ENCODE peak calls at places on chromosomes 3 and 15, in nine cellular contexts. P is transverse colon, M is stomach, U is HL-60, O is spleen, A is Panc1, N is sigmoid colon, K is GM23338, C is K562. W is an unnamed sample.

GRCh38 chr3:23479615-23480323 is 276.6 kb downstream of the UBE2E2 start:
- DNase-seq in P (no peak), M (no peak), U (no peak), O (no peak), A (no peak), N (no peak), K (no peak), C (no peak), W (no peak)

GRCh38 chr3:138078901-138079344 is 36.5 kb downstream of the DZIP1L start:
- DNase-seq in P (no peak), M (no peak), U (no peak), O (no peak), A (no peak), N (no peak), K (no peak), C (no peak), W (no peak)

GRCh38 chr15:67571643-67572415 is 29.3 kb downstream of the MAP2K5 start:
- DNase-seq in P (peak; percentile 55), M (no peak), U (no peak), O (no peak), A (no peak), N (no peak), K (no peak), C (no peak), W (no peak)

GRCh38 chr15:41495736-41496599 is 2.3 kb downstream of the ITPKA start:
- DNase-seq in P (peak; percentile 82), M (peak; percentile 89), U (no peak), O (no peak), A (no peak), N (no peak), K (peak; percentile 82), C (peak; percentile 88), W (no peak)

GRCh38 chr3:112568642-112569041 is 6.8 kb downstream of the SLC35A5 start:
- DNase-seq in P (no peak), M (no peak), U (no peak), O (no peak), A (peak; percentile 25), N (no peak), K (no peak), C (no peak), W (no peak)

GRCh38 chr3:155112661-155113389 is 32.7 kb downstream of the MME start:
- DNase-seq in P (no peak), M (no peak), U (no peak), O (no peak), A (no peak), N (no peak), K (no peak), C (no peak), W (no peak)

GRCh38 chr3:38711321-38711720 is 61.8 kb upstream of the SCN5A start:
- DNase-seq in P (no peak), M (no peak), U (no peak), O (no peak), A (no peak), N (no peak), K (no peak), C (no peak), W (no peak)

GRCh38 chr3:24963762-24964625 is 464.1 kb upstream of the RARB start:
- DNase-seq in P (no peak), M (no peak), U (no peak), O (no peak), A (peak; percentile 0), N (no peak), K (peak; percentile 74), C (no peak), W (no peak)

GRCh38 chr15:70964686-70965085 is 72.1 kb downstream of the LRRC49 start:
- DNase-seq in P (no peak), M (no peak), U (no peak), O (no peak), A (no peak), N (no peak), K (no peak), C (no peak), W (no peak)

GRCh38 chr3:28726840-28727239 is 378.2 kb upstream of the AZI2 start:
- DNase-seq in P (peak; percentile 41), M (peak; percentile 54), U (peak; percentile 19), O (no peak), A (no peak), N (no peak), K (peak; percentile 85), C (peak; percentile 7), W (no peak)

GRCh38 chr3:119315600-119316312 is 21.6 kb downstream of the ARHGAP31 start:
- DNase-seq in P (no peak), M (no peak), U (no peak), O (no peak), A (no peak), N (no peak), K (no peak), C (no peak), W (no peak)

DNA sequence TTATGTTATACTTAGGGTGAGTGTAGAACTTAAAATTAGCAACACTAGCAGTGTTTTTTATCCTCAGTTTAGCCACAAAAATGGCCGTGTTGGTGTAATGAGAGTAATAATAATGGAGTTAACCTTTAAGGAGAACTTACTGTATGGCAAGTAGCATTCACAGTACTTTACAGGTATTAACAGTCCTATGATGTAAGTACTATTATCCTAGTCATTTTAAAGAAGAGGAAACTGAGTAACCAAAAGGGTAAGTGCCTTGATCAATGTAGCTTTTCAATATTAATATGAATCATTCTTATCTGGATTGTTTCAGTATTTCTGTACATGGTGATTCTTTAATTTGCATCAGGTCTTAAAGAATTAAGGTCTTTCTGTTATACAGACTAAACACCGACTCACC is 170.3 kb downstream of the CD47 start:
- DNase-seq in P (no peak), M (no peak), U (no peak), O (no peak), A (no peak), N (no peak), K (no peak), C (no peak), W (no peak)
- TF ChIP-seq CTCF in P (no peak), M (no peak), U (no peak), O (no peak), A (no peak), N (no peak), K (no peak), C (no peak), W (no peak)

GRCh38 chr3:101310580-101311375 is 9.6 kb downstream of the IMPG2 start:
- DNase-seq in P (no peak), M (no peak), U (no peak), O (no peak), A (no peak), N (peak; percentile 59), K (no peak), C (no peak), W (no peak)
- TF ChIP-seq POLR2AphosphoS5 in P (peak; percentile 6), M (no peak), U (no peak), O (no peak), A (no peak), N (peak; percentile 72), K (no peak), C (no peak), W (no peak)

GRCh38 chr3:157498374-157498773 is 4.8 kb downstream of the VEPH1 start:
- DNase-seq in P (no peak), M (no peak), U (no peak), O (no peak), A (no peak), N (no peak), K (no peak), C (no peak), W (no peak)

GRCh38 chr3:157491136-157491535 is 12.1 kb downstream of the VEPH1 start:
- DNase-seq in P (no peak), M (no peak), U (no peak), O (no peak), A (no peak), N (no peak), K (no peak), C (no peak), W (no peak)

GRCh38 chr3:157495846-157496245 is 7.4 kb downstream of the VEPH1 start:
- DNase-seq in P (no peak), M (no peak), U (no peak), O (no peak), A (no peak), N (no peak), K (no peak), C (no peak), W (no peak)

GRCh38 chr3:157494581-157495281 is 8.5 kb downstream of the VEPH1 start:
- DNase-seq in P (no peak), M (no peak), U (no peak), O (no peak), A (no peak), N (no peak), K (no peak), C (no peak), W (no peak)

DNA sequence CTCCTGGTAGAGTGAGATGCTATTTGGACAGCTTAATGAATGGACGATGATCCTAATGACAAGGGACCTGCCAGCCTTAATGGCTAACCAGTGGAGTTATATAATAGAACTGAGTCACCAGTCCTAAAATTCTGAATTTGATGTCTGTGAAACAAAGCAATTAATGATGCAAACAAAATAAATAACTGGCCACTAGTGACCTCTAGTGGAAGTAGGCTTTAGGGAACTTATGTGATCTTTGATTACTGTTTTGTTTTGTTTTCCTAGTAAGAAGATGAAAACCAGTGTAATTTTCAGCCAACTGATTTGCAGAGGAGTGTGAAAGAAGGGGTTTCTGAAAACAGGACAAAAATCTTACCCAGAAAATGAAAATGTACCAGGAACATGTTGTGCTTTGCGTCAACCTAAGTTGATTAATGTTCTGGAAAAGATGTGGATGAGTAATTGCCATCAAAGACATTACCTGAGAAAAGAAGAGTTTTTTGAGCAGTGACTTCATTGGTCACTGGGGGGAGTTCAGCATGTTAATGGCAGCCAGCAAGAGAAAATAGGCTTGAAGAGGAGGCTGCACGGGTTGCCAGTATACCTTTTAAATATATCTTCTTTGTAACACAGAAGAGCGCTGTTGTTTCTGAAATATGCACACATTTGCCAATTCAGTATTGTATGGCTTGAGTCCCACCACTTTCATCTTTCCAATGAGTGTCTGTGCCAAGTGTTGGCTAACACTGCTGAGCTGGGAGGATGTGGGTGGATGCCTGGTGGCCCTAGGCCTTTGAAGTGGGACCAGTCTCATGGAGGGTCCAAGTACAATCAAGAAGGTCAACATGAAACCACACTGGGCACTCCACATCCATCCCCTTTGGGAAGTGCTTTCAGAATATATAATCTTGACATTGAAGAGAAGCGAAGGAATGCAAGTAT is 9.3 kb downstream of the VEPH1 start:
- DNase-seq in P (no peak), M (no peak), U (no peak), O (no peak), A (peak; percentile 35), N (no peak), K (peak; percentile 69), C (peak; percentile 16), W (no peak)
- TF ChIP-seq CTCF in P (peak; percentile 41), M (peak; percentile 43), U (peak; percentile 52), O (peak; percentile 47), A (peak; percentile 72), N (peak; percentile 53), K (peak; percentile 61), C (peak; percentile 53), W (peak; percentile 45)

DNA sequence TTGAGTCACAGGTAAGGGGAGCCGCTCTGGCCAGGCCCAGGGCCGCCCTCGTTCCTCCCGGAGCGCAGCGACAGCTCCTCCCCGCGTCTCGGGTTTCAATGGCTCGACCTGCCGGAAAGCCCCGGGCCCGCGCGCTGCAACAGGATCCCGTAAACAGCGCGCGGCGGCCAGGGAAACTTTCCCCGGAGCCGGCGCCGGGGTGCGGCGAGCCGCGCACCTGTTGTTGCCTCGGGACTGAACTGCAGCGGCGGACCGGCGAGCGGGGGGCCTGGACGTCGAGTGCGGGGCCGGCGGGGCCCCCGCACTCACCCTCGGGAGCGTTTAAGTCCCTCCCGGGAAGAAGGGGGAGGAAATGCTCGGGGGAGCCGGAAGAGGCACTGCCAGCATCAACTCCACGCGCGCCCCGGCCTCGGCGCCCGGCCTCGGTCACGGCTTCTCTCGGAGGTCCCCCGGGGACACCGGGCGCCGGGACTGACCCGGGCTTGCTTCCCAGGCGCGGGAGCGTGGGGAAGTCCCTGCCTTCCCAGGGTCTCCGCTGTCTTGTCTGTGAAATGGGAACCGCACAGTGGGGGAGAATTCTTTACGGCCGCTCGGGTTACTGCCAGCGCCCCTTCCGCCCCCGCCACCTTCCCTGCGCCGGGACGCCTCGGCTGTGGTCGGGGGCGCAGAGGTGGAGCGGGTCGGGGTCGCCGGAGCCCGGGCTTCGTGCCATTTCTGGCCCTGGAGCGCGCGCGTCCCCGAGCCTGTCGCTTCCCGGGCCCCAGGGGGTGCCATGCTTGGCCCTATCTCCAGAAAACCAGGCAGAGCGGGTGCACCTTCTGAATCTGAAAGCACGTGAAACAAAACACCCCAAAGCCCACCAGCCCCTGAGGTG is 7.4 kb upstream of the PGPEP1L start:
- DNase-seq in P (peak; percentile 47), M (peak; percentile 80), U (peak; percentile 26), O (peak; percentile 84), A (no peak), N (peak; percentile 80), K (peak; percentile 88), C (peak; percentile 57), W (no peak)
- TF ChIP-seq POLR2AphosphoS5 in P (no peak), M (peak; percentile 7), U (no peak), O (no peak), A (no peak), N (no peak), K (peak; percentile 47), C (no peak), W (no peak)

W was measured in suprapubic skin.